ENCODE peak calls at places on chromosomes 3 and 15, in five cellular contexts. B, L, T, F and V are unnamed samples.
A peak's percentile ranks its signal among the peaks of the same experiment; 100 is the strongest.

GRCh38 chr3:131903988-131904415 is 130.8 kb downstream of the CPNE4 start:
- DNase-seq in L (no peak), T (no peak), B (no peak), F (peak; percentile 49), V (no peak)

GRCh38 chr3:45593708-45594601 is 596 bp upstream of the LIMD1 start:
- DNase-seq in L (peak; percentile 89), T (peak; percentile 59), F (peak; percentile 92), B (no peak), V (peak; percentile 90)

GRCh38 chr3:195069501-195070251 is 201.3 kb downstream of the XXYLT1 start:
- DNase-seq in L (no peak), B (no peak), F (peak; percentile 75), T (no peak), V (peak; percentile 30)

GRCh38 chr3:159829056-159829995 is 159.3 kb upstream of the IL12A start:
- DNase-seq in B (peak; percentile 49), T (no peak), F (peak; percentile 88), L (no peak), V (peak; percentile 51)

GRCh38 chr3:71260782-71261181 is 322.7 kb downstream of the FOXP1 start:
- DNase-seq in L (no peak), B (no peak), T (no peak), F (peak; percentile 18), V (no peak)

GRCh38 chr15:74788716-74789151 is 6.9 kb downstream of the CSK start:
- DNase-seq in F (no peak), T (no peak), L (no peak), B (no peak), V (no peak)

GRCh38 chr3:47512416-47513124 is 942 bp downstream of the ELP6 start:
- DNase-seq in L (no peak), B (no peak), F (peak; percentile 82), T (no peak), V (peak; percentile 42)

GRCh38 chr3:186021673-186022362 is 84.0 kb upstream of the TRA2B start:
- DNase-seq in F (no peak), B (peak; percentile 8), L (no peak), T (no peak), V (no peak)

GRCh38 chr3:17828388-17828787 is 86.0 kb upstream of the TBC1D5 start:
- DNase-seq in T (no peak), F (no peak), L (no peak), B (no peak), V (no peak)

GRCh38 chr3:30475038-30475808 is 131.2 kb upstream of the TGFBR2 start:
- DNase-seq in L (no peak), B (no peak), T (no peak), F (no peak), V (no peak)

GRCh38 chr3:37625690-37626089 is 236.0 kb upstream of the CTDSPL start:
- DNase-seq in T (no peak), L (no peak), F (no peak), B (no peak), V (no peak)

GRCh38 chr15:31402511-31403056 is 75.9 kb downstream of the KLF13 start:
- DNase-seq in L (peak; percentile 85), B (no peak), T (no peak), F (peak; percentile 71), V (peak; percentile 81)

GRCh38 chr15:69194854-69195253 is 34.4 kb downstream of the GLCE start:
- DNase-seq in F (no peak), L (no peak), T (no peak), B (no peak), V (no peak)

GRCh38 chr3:58206406-58207011 is 4.3 kb downstream of the DNASE1L3 start:
- DNase-seq in L (no peak), T (no peak), F (no peak), B (no peak), V (no peak)

GRCh38 chr3:71591106-71591505 is 7.6 kb upstream of the FOXP1 start:
- DNase-seq in L (no peak), B (no peak), F (no peak), T (no peak), V (no peak)

GRCh38 chr3:197495059-197495455 is 60.7 kb downstream of the BDH1 start:
- DNase-seq in L (no peak), T (no peak), B (no peak), F (no peak), V (no peak)

GRCh38 chr3:185316740-185317407 is 46.1 kb upstream of the MAP3K13 start:
- DNase-seq in B (no peak), T (no peak), F (no peak), L (no peak), V (no peak)

GRCh38 chr3:53130179-53131135 is at the start of gene RFT1:
- DNase-seq in B (peak; percentile 94), L (peak; percentile 98), F (peak; percentile 99), T (peak; percentile 95), V (peak; percentile 99)

GRCh38 chr15:44296625-44297524 is 8.4 kb downstream of the GOLM2 start:
- DNase-seq in B (no peak), L (no peak), T (no peak), F (no peak), V (no peak)

GRCh38 chr15:64461577-64462162 is 1.3 kb downstream of the ZNF609 start:
- DNase-seq in F (peak; percentile 82), B (peak; percentile 4), L (no peak), T (no peak), V (no peak)

GRCh38 chr3:165549665-165550064 is 287.6 kb downstream of the BCHE start:
- DNase-seq in F (no peak), B (no peak), T (no peak), L (no peak), V (no peak)

GRCh38 chr15:70199601-70200000 is 101.9 kb upstream of the TLE3 start:
- DNase-seq in B (no peak), T (no peak), F (no peak), L (no peak), V (no peak)

GRCh38 chr3:32257641-32258438 is 19.4 kb downstream of the CMTM8 start:
- DNase-seq in T (no peak), B (no peak), L (no peak), F (no peak), V (no peak)

GRCh38 chr3:12681586-12682371 is 17.9 kb upstream of the RAF1 start:
- DNase-seq in F (peak; percentile 25), L (no peak), T (no peak), B (no peak), V (no peak)

GRCh38 chr3:187954486-187955075 is 199.4 kb upstream of the LPP start:
- DNase-seq in L (no peak), F (no peak), T (no peak), B (no peak), V (no peak)

GRCh38 chr15:101019351-101019750 is 100.2 kb downstream of the LRRK1 start:
- DNase-seq in B (no peak), L (no peak), F (no peak), T (no peak), V (no peak)

GRCh38 chr15:100131321-100132224 is 210.2 kb downstream of the ADAMTS17 start:
- DNase-seq in L (peak; percentile 81), B (no peak), F (peak; percentile 87), T (no peak), V (peak; percentile 68)

GRCh38 chr15:69755571-69756310 is 303.1 kb downstream of the RPLP1 start:
- DNase-seq in L (peak; percentile 67), F (no peak), T (no peak), B (no peak), V (no peak)